ENCODE peak calls at places on chromosomes 3 and 15, in seven cellular contexts. C, E, U, X, N, F and W are unnamed samples.

GRCh38 chr3:146160964-146161724 is at the start of gene PLOD2:
- DNase-seq in C (no peak), E (peak; percentile 9), U (peak; percentile 94), X (peak; percentile 83), N (peak; percentile 93), F (no peak), W (peak; percentile 90)

GRCh38 chr3:31219131-31219843 is 313.4 kb upstream of the STT3B start:
- DNase-seq in C (no peak), E (no peak), U (no peak), X (no peak), N (no peak), F (no peak), W (peak; percentile 98)

GRCh38 chr3:98012974-98013373 is 22.1 kb downstream of the GABRR3 start:
- DNase-seq in C (no peak), E (no peak), U (no peak), X (no peak), N (no peak), F (no peak), W (no peak)

GRCh38 chr3:193819117-193819978 is 226.3 kb downstream of the OPA1 start:
- DNase-seq in C (no peak), E (no peak), U (no peak), X (no peak), N (no peak), F (no peak), W (no peak)

GRCh38 chr15:38440353-38441129 is 13.4 kb upstream of the FAM98B start:
- DNase-seq in C (peak; percentile 59), E (peak; percentile 50), U (peak; percentile 73), X (peak; percentile 56), N (peak; percentile 67), F (peak; percentile 37), W (peak; percentile 27)

GRCh38 chr15:63514533-63514943 is 10.1 kb downstream of the USP3 start:
- DNase-seq in C (no peak), E (no peak), U (no peak), X (no peak), N (no peak), F (no peak), W (peak; percentile 71)

GRCh38 chr3:30161370-30161769 is 445.0 kb upstream of the TGFBR2 start:
- DNase-seq in C (no peak), E (no peak), U (no peak), X (no peak), N (no peak), F (no peak), W (peak; percentile 43)

GRCh38 chr3:117139681-117140080 is 430.1 kb downstream of the TUSC7 start:
- DNase-seq in C (no peak), E (no peak), U (no peak), X (no peak), N (no peak), F (no peak), W (no peak)

GRCh38 chr15:49265911-49266310 is 95.9 kb downstream of the GALK2 start:
- DNase-seq in C (no peak), E (no peak), U (no peak), X (no peak), N (no peak), F (no peak), W (no peak)

GRCh38 chr3:170180107-170180951 is 1.2 kb downstream of the PHC3 start:
- DNase-seq in C (peak; percentile 7), E (peak; percentile 19), U (peak; percentile 19), X (no peak), N (no peak), F (peak; percentile 37), W (peak; percentile 7)

GRCh38 chr3:105235785-105236184 is 130.9 kb upstream of the ALCAM start:
- DNase-seq in C (no peak), E (no peak), U (no peak), X (no peak), N (no peak), F (no peak), W (no peak)

GRCh38 chr3:105780114-105780513 is 88.7 kb downstream of the CBLB start:
- DNase-seq in C (no peak), E (no peak), U (no peak), X (no peak), N (no peak), F (no peak), W (no peak)

GRCh38 chr3:100720423-100720822 is 11.1 kb downstream of the TFG start:
- DNase-seq in C (no peak), E (no peak), U (no peak), X (no peak), N (no peak), F (no peak), W (no peak)

GRCh38 chr15:91100561-91101355 is 701 bp downstream of the SV2B start:
- DNase-seq in C (no peak), E (no peak), U (no peak), X (no peak), N (no peak), F (no peak), W (no peak)

GRCh38 chr3:156483961-156484787 is 70.7 kb downstream of the SSR3 start:
- DNase-seq in C (peak; percentile 58), E (peak; percentile 53), U (peak; percentile 38), X (no peak), N (no peak), F (peak; percentile 62), W (peak; percentile 92)

GRCh38 chr3:122982202-122983185 is 45.1 kb downstream of the SEMA5B start:
- DNase-seq in C (no peak), E (peak; percentile 20), U (no peak), X (no peak), N (no peak), F (no peak), W (no peak)

GRCh38 chr3:57833763-57834162 is 77.7 kb downstream of the SLMAP start:
- DNase-seq in C (no peak), E (no peak), U (no peak), X (no peak), N (no peak), F (no peak), W (no peak)

GRCh38 chr15:58056015-58056414 is 9.5 kb downstream of the ALDH1A2 start:
- DNase-seq in C (no peak), E (no peak), U (no peak), X (no peak), N (no peak), F (no peak), W (no peak)

GRCh38 chr3:101928890-101929289 is 79.6 kb downstream of the NFKBIZ start:
- DNase-seq in C (no peak), E (no peak), U (no peak), X (no peak), N (no peak), F (no peak), W (peak; percentile 80)

GRCh38 chr3:156676467-156677119 is 2.2 kb downstream of the TIPARP start:
- DNase-seq in C (no peak), E (no peak), U (no peak), X (no peak), N (no peak), F (no peak), W (peak; percentile 31)

GRCh38 chr3:24640330-24640877 is 145.8 kb upstream of the THRB start:
- DNase-seq in C (no peak), E (peak; percentile 35), U (peak; percentile 55), X (no peak), N (no peak), F (no peak), W (peak; percentile 2)

GRCh38 chr3:68123231-68123630 is 468.8 kb upstream of the SUCLG2 start:
- DNase-seq in C (no peak), E (no peak), U (no peak), X (no peak), N (no peak), F (no peak), W (no peak)

GRCh38 chr15:88257311-88257901 is 867 bp upstream of the NTRK3 start:
- DNase-seq in C (no peak), E (no peak), U (peak; percentile 22), X (no peak), N (no peak), F (no peak), W (no peak)

GRCh38 chr3:112199622-112200316 is 66.7 kb upstream of the GCSAM start:
- DNase-seq in C (no peak), E (no peak), U (no peak), X (no peak), N (no peak), F (no peak), W (peak; percentile 63)

GRCh38 chr3:183468424-183468823 is 40.0 kb upstream of the MCF2L2 start:
- DNase-seq in C (no peak), E (no peak), U (no peak), X (no peak), N (no peak), F (no peak), W (no peak)

GRCh38 chr15:58951388-58952060 is 18.0 kb upstream of the SLTM start:
- DNase-seq in C (no peak), E (no peak), U (peak; percentile 15), X (no peak), N (no peak), F (no peak), W (peak; percentile 73)

GRCh38 chr15:84685304-84685703 is 27.3 kb upstream of the NMB start:
- DNase-seq in C (no peak), E (no peak), U (peak; percentile 22), X (peak; percentile 79), N (no peak), F (no peak), W (peak; percentile 80)

GRCh38 chr15:82036461-82036860 is 9.4 kb downstream of the MEX3B start:
- DNase-seq in C (no peak), E (no peak), U (no peak), X (no peak), N (no peak), F (no peak), W (no peak)

GRCh38 chr15:82030191-82030590 is 15.6 kb downstream of the MEX3B start:
- DNase-seq in C (no peak), E (no peak), U (no peak), X (no peak), N (no peak), F (no peak), W (no peak)

DNA sequence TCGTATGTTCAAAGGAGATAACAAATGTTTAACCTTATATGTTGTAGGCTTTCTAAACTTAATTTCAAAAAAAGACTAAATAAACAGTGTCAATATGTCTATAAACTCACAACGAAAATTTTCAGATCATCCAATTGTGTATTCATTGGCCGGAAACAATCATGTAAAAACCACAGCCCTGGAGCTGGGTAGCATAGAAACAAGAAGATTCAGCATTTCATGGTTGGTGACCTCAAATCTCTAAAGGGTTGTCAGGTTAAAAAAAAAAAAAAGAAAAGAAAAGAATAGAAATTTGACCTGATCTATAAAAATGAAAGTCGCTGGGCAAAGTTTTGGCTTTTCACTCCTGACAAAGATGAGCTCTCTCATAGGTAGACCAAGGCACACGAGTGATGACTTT is 13.9 kb downstream of the MEX3B start:
- DNase-seq in C (no peak), E (no peak), U (no peak), X (no peak), N (no peak), F (no peak), W (no peak)
- H3K27ac ChIP-seq in C (no peak overlapping the region), E (no peak overlapping the region), U (no peak overlapping the region), X (no peak overlapping the region), N (no peak overlapping the region), F (no peak overlapping the region), W (no peak overlapping the region)

GRCh38 chr3:129795596-129795995 is 97.9 kb downstream of the TMCC1 start:
- DNase-seq in C (no peak), E (no peak), U (peak; percentile 44), X (no peak), N (no peak), F (no peak), W (peak; percentile 73)
- H3K27ac ChIP-seq in C (no peak overlapping the region), E (no peak overlapping the region), U (peak overlapping the region; percentile 88), X (no peak overlapping the region), N (peak overlapping the region; percentile 33), F (no peak overlapping the region), W (peak overlapping the region; percentile 65)

GRCh38 chr15:74381481-74381880 is 14.0 kb upstream of the CYP11A1 start:
- DNase-seq in C (no peak), E (no peak), U (no peak), X (peak; percentile 19), N (peak; percentile 26), F (no peak), W (no peak)
- H3K27ac ChIP-seq in C (no peak overlapping the region), E (no peak overlapping the region), U (no peak overlapping the region), X (no peak overlapping the region), N (no peak overlapping the region), F (no peak overlapping the region), W (peak overlapping the region; percentile 50)

GRCh38 chr15:92832992-92833438 is 67.1 kb upstream of the CHD2 start:
- DNase-seq in C (no peak), E (no peak), U (no peak), X (no peak), N (no peak), F (no peak), W (peak; percentile 63)
- H3K27ac ChIP-seq in C (peak overlapping the region; percentile 66), E (peak overlapping the region; percentile 85), U (peak overlapping the region; percentile 92), X (peak overlapping the region; percentile 95), N (peak overlapping the region; percentile 95), F (peak overlapping the region; percentile 80), W (peak overlapping the region; percentile 78)